ENCODE peak calls at places on chromosomes 13 and 19, in four cellular contexts. R is K562, B is HepG2, I is GM12878. Y is an unnamed sample.

GRCh38 chr19:5977785-5978605 is at the start of gene RANBP3:
- DNase-seq in I (peak), B (peak), R (peak), Y (peak)

GRCh38 chr13:44903596-44903995 is 85.7 kb downstream of the NUFIP1 start:
- DNase-seq in B (no peak), R (no peak), I (no peak), Y (no peak)

GRCh38 chr19:32914879-32915278 is 45.3 kb upstream of the SLC7A9 start:
- DNase-seq in R (no peak), B (no peak), I (no peak), Y (no peak)

GRCh38 chr19:29526730-29527499 is 1.1 kb downstream of the VSTM2B start:
- DNase-seq in I (no peak), B (no peak), R (peak), Y (no peak)

GRCh38 chr19:12938536-12939291 is at the start of gene CALR:
- DNase-seq in R (peak), B (no peak), I (no peak), Y (no peak)

GRCh38 chr13:25037057-25037813 is 58.7 kb upstream of the PABPC3 start:
- DNase-seq in R (peak), B (peak), I (no peak), Y (peak)

GRCh38 chr19:54014920-54015560 is 23.6 kb downstream of the CACNG6 start:
- DNase-seq in I (no peak), R (no peak), B (no peak), Y (peak)

GRCh38 chr19:1746401-1747284 is 6.7 kb upstream of the ONECUT3 start:
- DNase-seq in R (no peak), I (no peak), B (no peak), Y (no peak)

GRCh38 chr19:14056741-14057356 is 5.0 kb downstream of the PALM3 start:
- DNase-seq in I (no peak), R (peak), B (no peak), Y (no peak)

GRCh38 chr19:2327773-2328400 is 499 bp downstream of the LSM7 start:
- DNase-seq in R (no peak), I (peak), B (peak), Y (no peak)

GRCh38 chr19:12952488-12953455 is 4.3 kb downstream of the GADD45GIP1 start:
- DNase-seq in I (no peak), B (no peak), R (peak), Y (no peak)

GRCh38 chr19:2551172-2551863 is 75.4 kb downstream of the GADD45B start:
- DNase-seq in B (no peak), I (no peak), R (no peak), Y (no peak)

GRCh38 chr13:47555235-47555634 is 445.8 kb downstream of the SUCLA2 start:
- DNase-seq in B (no peak), R (no peak), I (no peak), Y (no peak)

GRCh38 chr19:18282021-18282787 is 782 bp upstream of the JUND start:
- DNase-seq in I (no peak), R (no peak), B (peak), Y (no peak)

GRCh38 chr13:102555914-102556553 is 40.8 kb upstream of the TPP2 start:
- DNase-seq in R (no peak), B (peak), I (no peak), Y (peak)

GRCh38 chr19:5128251-5128931 is 159.5 kb downstream of the KDM4B start:
- DNase-seq in B (no peak), I (no peak), R (peak), Y (peak)

GRCh38 chr13:61084983-61085382 is 330.7 kb downstream of the PCDH20 start:
- DNase-seq in I (no peak), R (no peak), B (no peak), Y (no peak)

GRCh38 chr19:42634409-42635232 is 39.9 kb upstream of the CEACAM8 start:
- DNase-seq in I (no peak), R (peak), B (peak), Y (peak)

GRCh38 chr13:36837354-36838092 is 18.5 kb downstream of the RFXAP start:
- DNase-seq in R (no peak), B (no peak), I (no peak), Y (no peak)

GRCh38 chr19:41356984-41357739 is 3.4 kb upstream of the TGFB1 start:
- DNase-seq in I (no peak), B (no peak), R (no peak), Y (no peak)

GRCh38 chr19:5964816-5965565 is 12.9 kb downstream of the RANBP3 start:
- DNase-seq in B (no peak), I (no peak), R (no peak), Y (no peak)

GRCh38 chr13:113566227-113566561 is 18.4 kb upstream of the TFDP1 start:
- DNase-seq in I (no peak), R (no peak), B (no peak), Y (no peak)
- TF ChIP-seq TARDBP in I (no peak), R (no peak), B (no peak), Y (no peak)

DNA sequence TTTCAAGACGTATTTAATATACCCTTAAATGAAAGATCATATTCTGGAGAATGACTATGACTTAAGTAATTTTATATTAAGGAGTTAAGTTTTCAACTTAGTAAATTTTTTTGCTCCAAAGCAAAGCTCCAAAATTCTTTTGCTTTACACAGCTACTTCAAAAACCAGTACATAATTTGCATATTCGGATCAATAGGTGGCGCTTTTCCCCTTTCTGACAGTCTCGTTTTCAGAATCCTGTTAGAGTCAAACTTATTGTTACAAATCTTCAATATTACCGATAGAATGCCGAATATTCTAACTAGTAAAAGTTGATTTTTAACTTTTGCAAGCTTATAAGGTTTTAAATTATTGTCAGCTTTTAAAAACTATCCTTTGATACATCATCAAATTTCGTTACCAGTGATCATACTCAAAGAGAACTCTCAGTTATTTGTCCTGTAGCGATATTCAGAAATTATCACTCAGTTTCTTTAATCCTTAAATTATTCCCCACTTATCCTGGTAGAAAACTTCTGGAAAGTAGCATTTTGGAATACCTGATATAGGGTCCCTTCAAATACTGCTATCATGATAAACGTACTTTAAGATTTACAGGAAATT is 852.7 kb upstream of the KLHL1 start:
- DNase-seq in R (no peak), I (peak), B (peak), Y (peak)
- TF ChIP-seq TARDBP in R (no peak), I (no peak), B (no peak), Y (no peak)

GRCh38 chr19:34295103-34295502 is 40.7 kb downstream of the GARRE1 start:
- DNase-seq in I (no peak), R (no peak), B (no peak), Y (no peak)

GRCh38 chr19:34300380-34300779 is 46.0 kb downstream of the GARRE1 start:
- DNase-seq in B (no peak), I (no peak), R (no peak), Y (no peak)

GRCh38 chr19:34300962-34301361 is 46.6 kb downstream of the GARRE1 start:
- DNase-seq in B (no peak), R (no peak), I (no peak), Y (no peak)

GRCh38 chr19:34299576-34299975 is 45.2 kb downstream of the GARRE1 start:
- DNase-seq in B (no peak), R (no peak), I (no peak), Y (no peak)

DNA sequence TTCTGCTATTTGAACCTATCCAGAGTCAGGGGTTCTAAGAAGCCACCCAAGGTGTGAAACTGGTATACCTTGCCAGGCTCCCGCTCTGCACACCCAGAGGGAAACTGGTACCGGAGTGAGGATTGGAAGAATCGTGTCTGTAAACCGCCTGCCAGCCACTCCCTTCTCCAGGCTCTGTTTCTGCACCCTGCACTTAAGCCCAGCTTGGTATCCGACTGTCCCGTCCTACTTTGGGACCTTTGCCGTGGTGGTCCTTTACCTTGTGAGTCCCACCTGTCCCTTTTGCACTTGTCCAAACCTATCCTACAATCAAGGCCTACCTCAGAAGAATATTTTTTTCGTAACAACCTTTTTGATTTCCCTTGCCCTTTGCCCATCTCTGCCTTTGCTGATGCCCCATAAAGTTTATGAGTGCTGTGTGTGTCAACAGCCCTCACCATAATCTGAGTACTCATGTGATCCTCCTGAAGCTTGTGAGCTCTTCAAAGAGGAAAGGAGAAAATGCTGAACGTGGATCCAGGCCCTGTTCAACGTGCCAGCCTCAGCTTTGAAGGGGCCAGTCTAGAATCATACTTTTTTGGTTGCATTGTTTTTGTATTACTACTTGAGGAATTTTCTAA is 44.6 kb downstream of the GARRE1 start:
- DNase-seq in R (no peak), B (no peak), I (no peak), Y (no peak)
- TF ChIP-seq TARDBP in R (no peak), B (no peak), I (no peak), Y (no peak)

GRCh38 chr13:110448230-110448629 is 113.3 kb downstream of the RAB20 start:
- DNase-seq in I (no peak), B (no peak), R (no peak), Y (no peak)
- TF ChIP-seq TARDBP in I (no peak), B (no peak), R (no peak), Y (no peak)

DNA sequence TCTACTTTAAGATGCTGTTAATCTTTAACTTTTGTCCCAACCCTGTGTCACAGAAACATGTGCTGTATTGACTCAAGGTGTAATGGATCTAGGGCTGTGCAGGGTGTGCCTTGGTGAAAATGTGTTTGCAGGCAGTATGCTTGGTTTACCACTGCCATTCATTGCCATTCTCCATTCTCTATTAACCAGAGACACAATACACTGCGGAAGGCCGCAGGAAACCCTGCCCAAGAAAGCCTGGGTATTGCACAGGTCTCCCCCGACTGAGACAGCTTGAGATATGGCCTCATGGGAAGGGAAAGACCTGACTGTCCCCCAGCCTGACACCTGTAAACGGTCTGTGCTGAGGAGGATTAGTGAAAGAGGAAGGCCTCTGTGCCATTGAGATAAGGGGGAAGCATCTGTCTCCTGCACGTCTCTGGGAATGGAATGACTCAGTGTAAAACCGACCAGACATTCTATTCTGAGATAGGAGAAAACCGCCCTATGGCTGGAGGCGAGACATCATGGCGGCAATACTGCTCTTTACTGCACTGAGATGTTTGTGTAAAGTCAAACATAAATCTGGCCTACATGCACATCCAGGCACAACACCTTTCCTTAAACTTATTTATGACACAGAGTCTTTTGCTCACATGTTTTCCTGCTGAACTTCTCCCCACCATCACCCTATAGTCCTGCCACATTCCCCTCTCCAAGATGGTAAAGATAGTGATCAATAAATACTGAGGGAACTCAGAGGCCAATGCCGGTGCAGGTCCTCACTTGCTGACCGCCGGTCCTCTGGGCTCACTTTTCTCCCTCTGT is 13.1 kb upstream of the ZNF888 start:
- DNase-seq in I (peak), B (peak), R (peak), Y (no peak)
- TF ChIP-seq TARDBP in I (no peak), B (no peak), R (peak), Y (no peak)

DNA sequence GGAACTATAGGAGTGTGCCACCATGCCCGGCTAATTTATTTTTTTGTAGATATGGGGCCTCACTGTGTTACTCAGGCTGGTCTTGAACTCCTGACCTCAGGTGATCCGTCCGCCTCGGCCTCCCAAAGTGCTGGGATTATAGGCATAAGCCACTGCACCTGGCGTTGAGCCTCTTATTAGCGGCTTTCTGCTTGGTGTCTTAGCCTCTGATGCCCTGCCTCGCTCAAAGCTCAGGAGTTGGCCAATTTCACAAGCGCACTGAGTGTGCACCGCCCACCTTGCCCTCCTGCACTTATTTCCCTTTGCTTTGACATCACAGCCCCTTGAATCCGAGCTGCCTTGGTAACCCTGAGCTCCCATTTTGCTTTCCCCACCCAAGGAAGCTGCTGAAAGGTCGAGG is 10.1 kb downstream of the YIPF2 start:
- DNase-seq in R (no peak), I (no peak), B (no peak), Y (no peak)
- TF ChIP-seq TARDBP in R (no peak), I (no peak), B (no peak), Y (no peak)

Y was measured in HEK293T.